ENCODE peak calls at places on chromosomes 12 and 14, in eight cellular contexts. H is cardiac fibroblast, R is upper lobe of right lung, X is fibroblast of pulmonary artery, D is Panc1, M is heart left ventricle, Q is epithelial cell of esophagus, E is HepG2. Z is an unnamed sample.

GRCh38 chr14:75158843-75159614 is 17.4 kb downstream of the TMED10 start:
- DNase-seq in H (peak; percentile 53), M (no peak), D (no peak), X (no peak), R (no peak), E (no peak), Q (peak; percentile 50), Z (no peak)

GRCh38 chr14:57835751-57836150 is 30.1 kb downstream of the SLC35F4 start:
- DNase-seq in D (no peak), R (no peak), H (peak; percentile 54), M (no peak), E (no peak), X (peak; percentile 52), Q (no peak), Z (no peak)

GRCh38 chr12:127767631-127768030 is 499.3 kb upstream of the TMEM132C start:
- DNase-seq in Q (no peak), M (no peak), X (no peak), R (no peak), E (no peak), H (no peak), D (no peak), Z (no peak)

GRCh38 chr12:119679081-119679480 is 11.1 kb downstream of the PRKAB1 start:
- DNase-seq in H (no peak), M (no peak), Q (no peak), E (no peak), X (no peak), R (no peak), D (no peak), Z (no peak)

GRCh38 chr12:50375802-50376201 is 20.6 kb downstream of the FAM186A start:
- DNase-seq in D (no peak), H (no peak), X (no peak), R (no peak), M (no peak), E (no peak), Q (no peak), Z (no peak)

GRCh38 chr12:128265566-128265965 is 1.4 kb upstream of the TMEM132C start:
- DNase-seq in R (no peak), H (no peak), M (no peak), D (no peak), E (no peak), X (no peak), Q (no peak), Z (no peak)

GRCh38 chr12:67764946-67765619 is 116.5 kb downstream of the DYRK2 start:
- DNase-seq in M (no peak), X (no peak), Q (no peak), D (no peak), H (no peak), E (no peak), R (no peak), Z (no peak)

GRCh38 chr14:100894416-100894815 is 9.1 kb downstream of the RTL1 start:
- DNase-seq in H (no peak), Q (no peak), D (no peak), X (no peak), M (peak; percentile 8), E (no peak), R (peak; percentile 40), Z (no peak)

GRCh38 chr12:89927226-89927698 is 218.6 kb upstream of the ATP2B1 start:
- DNase-seq in D (no peak), M (no peak), Q (no peak), H (no peak), X (no peak), E (no peak), R (no peak), Z (no peak)

GRCh38 chr12:91877461-91878230 is 268.0 kb downstream of the BTG1 start:
- DNase-seq in R (no peak), Q (peak; percentile 29), E (no peak), D (no peak), H (no peak), X (no peak), M (no peak), Z (no peak)

GRCh38 chr14:69483765-69484443 is 624 bp upstream of the PLEKHD1 start:
- DNase-seq in Q (peak; percentile 32), M (no peak), D (no peak), R (peak; percentile 73), X (no peak), E (no peak), H (peak; percentile 16), Z (no peak)

GRCh38 chr12:51926064-51926632 is 18.8 kb downstream of the ACVRL1 start:
- DNase-seq in X (peak; percentile 86), M (no peak), Q (no peak), E (no peak), R (no peak), D (no peak), H (no peak), Z (no peak)

GRCh38 chr12:19058235-19059021 is 71.1 kb upstream of the PLEKHA5 start:
- DNase-seq in M (no peak), E (no peak), R (no peak), D (no peak), H (peak; percentile 40), X (peak; percentile 58), Q (no peak), Z (peak; percentile 13)

GRCh38 chr14:22882529-22883190 is 362 bp upstream of the REM2 start:
- DNase-seq in D (no peak), H (peak; percentile 40), E (no peak), M (no peak), R (no peak), Q (peak; percentile 80), X (peak; percentile 44), Z (no peak)

GRCh38 chr12:131796411-131796736 is 31.8 kb upstream of the MMP17 start:
- DNase-seq in M (no peak), H (no peak), E (no peak), Q (no peak), X (no peak), D (no peak), R (no peak), Z (no peak)

GRCh38 chr14:66281036-66281776 is 205.0 kb upstream of the CCDC196 start:
- DNase-seq in X (peak; percentile 16), H (peak; percentile 5), D (no peak), M (peak; percentile 24), R (no peak), Q (no peak), E (no peak), Z (no peak)

GRCh38 chr12:6093764-6094163 is 30.7 kb downstream of the VWF start:
- DNase-seq in D (no peak), E (no peak), X (no peak), R (no peak), M (no peak), H (no peak), Q (peak; percentile 51), Z (no peak)

GRCh38 chr12:104692335-104693218 is 235.8 kb downstream of the CHST11 start:
- DNase-seq in H (no peak), Q (no peak), R (no peak), M (no peak), E (no peak), D (no peak), X (no peak), Z (no peak)

GRCh38 chr12:126588586-126589249 is 1523.5 kb downstream of the AACS start:
- DNase-seq in Q (no peak), M (no peak), R (no peak), D (no peak), X (no peak), E (no peak), H (peak; percentile 24), Z (peak; percentile 73)

GRCh38 chr12:67740706-67741105 is 92.2 kb downstream of the DYRK2 start:
- DNase-seq in H (no peak), X (no peak), M (no peak), R (no peak), Q (no peak), E (no peak), D (no peak), Z (peak; percentile 55)

GRCh38 chr14:101972126-101972785 is 7.9 kb downstream of the DYNC1H1 start:
- DNase-seq in R (peak; percentile 76), E (peak; percentile 90), D (peak; percentile 96), X (peak; percentile 99), M (peak; percentile 85), Q (peak; percentile 100), H (peak; percentile 100), Z (peak; percentile 99)

GRCh38 chr12:115895247-115895646 is 382.2 kb downstream of the MED13L start:
- DNase-seq in E (no peak), X (no peak), Q (no peak), D (no peak), H (peak; percentile 5), R (no peak), M (no peak), Z (no peak)

GRCh38 chr12:115897718-115898117 is 379.8 kb downstream of the MED13L start:
- DNase-seq in X (no peak), R (no peak), D (no peak), H (no peak), Q (no peak), M (no peak), E (no peak), Z (no peak)

GRCh38 chr12:115898670-115899069 is 378.8 kb downstream of the MED13L start:
- DNase-seq in X (no peak), M (no peak), H (no peak), R (no peak), E (no peak), D (no peak), Q (no peak), Z (no peak)
- TF ChIP-seq CTCF in X (no peak), M (no peak), H (no peak), R (no peak), E (peak; percentile 19), D (peak; percentile 40), Q (no peak), Z (peak; percentile 7)

GRCh38 chr12:26828315-26828714 is 4.7 kb downstream of the ITPR2 start:
- DNase-seq in Q (no peak), M (no peak), X (no peak), R (no peak), E (no peak), H (no peak), D (no peak), Z (no peak)
- H3K4me3 ChIP-seq in Q (no peak overlapping the region), M (no peak overlapping the region), X (no peak overlapping the region), R (no peak overlapping the region), E (peak overlapping the region; percentile 56), H (no peak overlapping the region), D (no peak overlapping the region), Z (no peak overlapping the region)

GRCh38 chr12:26727482-26728204 is 105.4 kb downstream of the ITPR2 start:
- DNase-seq in E (no peak), D (no peak), X (no peak), Q (no peak), M (no peak), R (no peak), H (no peak), Z (no peak)
- TF ChIP-seq CTCF in E (no peak), D (no peak), X (no peak), Q (no peak), M (no peak), R (no peak), H (no peak), Z (no peak)

DNA sequence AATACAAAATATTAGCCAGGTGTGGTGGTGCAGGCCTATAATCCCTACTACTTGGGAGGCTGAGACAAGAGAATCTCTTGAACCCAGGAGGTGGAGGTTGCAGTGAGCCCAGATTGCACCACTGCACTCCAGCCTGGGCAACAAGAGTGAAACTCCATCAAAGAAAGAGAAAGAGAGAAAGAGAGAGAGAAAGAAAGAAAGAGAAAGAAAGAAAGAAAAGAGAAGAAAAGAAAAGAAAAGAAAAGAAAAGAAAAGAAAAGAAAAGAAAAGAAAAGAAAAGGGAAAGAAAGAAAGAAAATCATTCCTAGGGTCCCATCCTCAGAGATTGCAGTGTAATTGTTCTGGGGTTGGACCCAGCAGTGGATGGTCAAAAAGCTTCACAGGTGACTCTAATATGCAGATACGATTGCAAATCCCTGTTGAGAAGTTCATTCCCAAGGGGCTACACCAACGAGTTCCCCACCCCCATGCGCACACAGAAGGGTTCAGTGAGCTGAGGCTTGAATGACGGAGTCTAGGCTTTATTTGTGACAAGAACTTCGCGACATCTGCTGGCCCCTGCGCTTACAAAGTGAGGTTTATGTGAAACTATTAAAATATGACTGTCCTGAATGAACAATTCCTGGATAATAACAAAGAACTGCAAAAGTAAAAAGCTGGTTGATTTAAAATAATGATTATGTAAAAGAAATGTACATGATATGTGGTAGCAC is 17.4 kb upstream of the RNASE12 start:
- DNase-seq in R (no peak), H (no peak), D (no peak), M (no peak), X (no peak), Q (no peak), E (no peak), Z (no peak)
- H3K4me3 ChIP-seq in R (no peak overlapping the region), H (no peak overlapping the region), D (no peak overlapping the region), M (no peak overlapping the region), X (no peak overlapping the region), Q (no peak overlapping the region), E (peak overlapping the region; percentile 78), Z (no peak overlapping the region)

Z was measured in astrocyte of the cerebellum.